ENCODE peak calls at places on chromosomes 3 and 15, in ten cellular contexts. S is colonic mucosa; Z is Panc1; T is mesothelial cell of epicardium; G is PC-3; L is naive thymus-derived CD8-positive, alpha-beta T cell; H is stimulated activated CD8-positive, alpha-beta memory T cell treated with anti-CD3 and anti-CD28 coated beads, Interleukin-15, amount 100 ng/mL, for 1 hour; Y is lower lobe of right lung; Q is activated T-cell treated with anti-CD3 and anti-CD28 coated beads for 1 hour; M is uterus. E is an unnamed sample.

GRCh38 chr3:7630925-7631324 is 770.0 kb downstream of the GRM7 start:
- DNase-seq in H (no peak), Z (no peak), S (peak; percentile 19), G (no peak), L (no peak), T (peak; percentile 43), M (no peak), Q (no peak), Y (peak; percentile 48), E (no peak)

GRCh38 chr3:123392368-123392767 is 56.5 kb downstream of the ADCY5 start:
- DNase-seq in H (no peak), Z (no peak), Y (no peak), T (no peak), Q (no peak), S (no peak), M (no peak), L (no peak), G (no peak), E (no peak)

GRCh38 chr15:62835351-62835750 is 207.2 kb upstream of the TPM1 start:
- DNase-seq in Q (no peak), M (no peak), Z (no peak), S (no peak), L (no peak), T (no peak), H (no peak), Y (no peak), G (no peak), E (no peak)

GRCh38 chr3:45773044-45773443 is 23.3 kb downstream of the SLC6A20 start:
- DNase-seq in Z (no peak), Y (no peak), S (peak; percentile 51), M (no peak), L (no peak), T (peak; percentile 14), G (no peak), H (no peak), Q (no peak), E (no peak)

GRCh38 chr3:34212671-34213070 is 414.2 kb downstream of the PDCD6IP start:
- DNase-seq in S (no peak), G (no peak), Q (no peak), Z (no peak), H (no peak), Y (no peak), M (no peak), L (no peak), T (no peak), E (no peak)

GRCh38 chr3:178263236-178263916 is 272.9 kb upstream of the KCNMB2 start:
- DNase-seq in Q (no peak), G (no peak), Y (no peak), S (no peak), M (no peak), L (no peak), Z (no peak), T (no peak), H (no peak), E (no peak)

GRCh38 chr3:56790016-56790950 is 11.5 kb downstream of the ARHGEF3 start:
- DNase-seq in Y (no peak), S (no peak), G (no peak), M (no peak), Z (no peak), Q (no peak), T (no peak), H (no peak), L (peak; percentile 27), E (no peak)

GRCh38 chr3:195416795-195417194 is 26.0 kb downstream of the ACAP2 start:
- DNase-seq in G (peak; percentile 61), H (no peak), M (no peak), Y (no peak), T (no peak), L (no peak), Q (no peak), S (no peak), Z (no peak), E (no peak)

GRCh38 chr3:52245322-52246263 is at the start of gene PPM1M:
- DNase-seq in S (peak; percentile 46), G (peak; percentile 62), T (peak; percentile 75), Z (no peak), L (peak; percentile 52), M (peak; percentile 55), Q (peak; percentile 44), H (no peak), Y (peak; percentile 73), E (no peak)

GRCh38 chr3:46110701-46111493 is 83.6 kb upstream of the XCR1 start:
- DNase-seq in H (no peak), T (no peak), L (no peak), M (no peak), Y (no peak), Q (no peak), G (peak; percentile 98), S (peak; percentile 67), Z (no peak), E (peak; percentile 4)

GRCh38 chr3:158167737-158168469 is 58.0 kb downstream of the RSRC1 start:
- DNase-seq in L (no peak), G (peak; percentile 90), Z (peak; percentile 88), M (no peak), Q (no peak), T (no peak), H (no peak), S (no peak), Y (no peak), E (no peak)

GRCh38 chr3:84510007-84510406 is 448.8 kb upstream of the CADM2 start:
- DNase-seq in Y (no peak), Q (no peak), S (no peak), L (no peak), T (no peak), H (no peak), G (no peak), Z (no peak), M (no peak), E (no peak)

GRCh38 chr3:30141178-30141581 is 465.2 kb upstream of the TGFBR2 start:
- DNase-seq in G (no peak), Z (no peak), Y (no peak), S (no peak), H (no peak), M (peak; percentile 20), T (no peak), L (no peak), Q (no peak), E (no peak)

GRCh38 chr3:46006646-46007045 is 11.0 kb upstream of the FYCO1 start:
- DNase-seq in Z (no peak), T (no peak), Q (no peak), G (peak; percentile 80), L (no peak), Y (no peak), S (no peak), M (no peak), H (no peak), E (no peak)

GRCh38 chr3:21024563-21024962 is 726.4 kb downstream of the ZNF385D start:
- DNase-seq in S (no peak), Y (no peak), H (no peak), M (no peak), G (no peak), L (no peak), Q (no peak), T (no peak), Z (no peak), E (no peak)

GRCh38 chr15:91853501-91853967 is at the start of gene SLCO3A1:
- DNase-seq in S (peak; percentile 75), Q (peak; percentile 62), Y (peak; percentile 90), G (no peak), Z (no peak), L (peak; percentile 40), M (peak; percentile 77), T (peak; percentile 61), H (peak; percentile 50), E (no peak)

GRCh38 chr15:83404143-83404542 is 43.0 kb upstream of the SH3GL3 start:
- DNase-seq in Y (no peak), H (no peak), Z (no peak), T (no peak), G (no peak), L (no peak), S (no peak), Q (no peak), M (no peak), E (no peak)

GRCh38 chr3:126466886-126467610 is 8.6 kb downstream of the ZXDC start:
- DNase-seq in Z (no peak), L (no peak), Y (no peak), Q (no peak), T (no peak), M (peak; percentile 4), S (no peak), H (no peak), G (no peak), E (no peak)

GRCh38 chr3:145817870-145818483 is 343.0 kb downstream of the PLOD2 start:
- DNase-seq in M (no peak), Z (no peak), H (no peak), S (no peak), T (no peak), L (no peak), Y (no peak), G (no peak), Q (no peak), E (no peak)

GRCh38 chr3:156659260-156659659 is 15.1 kb upstream of the TIPARP start:
- DNase-seq in Q (no peak), M (no peak), Y (no peak), H (no peak), T (no peak), L (no peak), S (no peak), Z (no peak), G (no peak), E (no peak)

GRCh38 chr3:42055291-42055690 is 35.9 kb upstream of the TRAK1 start:
- DNase-seq in H (no peak), L (no peak), Z (no peak), T (no peak), Y (no peak), M (no peak), Q (no peak), G (peak; percentile 43), S (no peak), E (no peak)

GRCh38 chr3:107524214-107525100 is 1.7 kb downstream of the BBX start:
- DNase-seq in Q (peak; percentile 26), T (peak; percentile 46), Y (peak; percentile 66), H (no peak), Z (no peak), M (peak; percentile 58), L (peak; percentile 14), G (peak; percentile 63), S (peak; percentile 61), E (no peak)

GRCh38 chr3:27376109-27376772 is 7.1 kb upstream of the NEK10 start:
- DNase-seq in G (no peak), Q (no peak), S (no peak), T (no peak), L (no peak), Y (no peak), H (no peak), M (no peak), Z (no peak), E (no peak)

GRCh38 chr15:52362497-52362896 is 66.9 kb upstream of the MYO5C start:
- DNase-seq in T (no peak), H (no peak), Q (no peak), Z (no peak), G (no peak), S (no peak), Y (no peak), L (no peak), M (no peak), E (no peak)

GRCh38 chr3:190121061-190121765 is 516 bp upstream of the P3H2 start:
- DNase-seq in L (no peak), H (no peak), Z (peak; percentile 73), T (no peak), Q (no peak), M (no peak), G (no peak), Y (no peak), S (no peak), E (no peak)

GRCh38 chr3:129608087-129608935 is 1.8 kb upstream of the PLXND1 start:
- DNase-seq in H (no peak), G (peak; percentile 6), L (no peak), Q (no peak), Z (no peak), T (no peak), M (no peak), Y (no peak), S (no peak), E (no peak)

GRCh38 chr15:52794665-52795463 is 4.7 kb upstream of the ONECUT1 start:
- DNase-seq in Y (no peak), L (no peak), G (no peak), Z (no peak), S (no peak), T (no peak), M (no peak), Q (no peak), H (no peak), E (no peak)

GRCh38 chr3:108838411-108838810 is 15.8 kb downstream of the TRAT1 start:
- DNase-seq in M (no peak), G (no peak), S (no peak), Y (no peak), L (no peak), H (no peak), Q (no peak), Z (no peak), T (no peak), E (no peak)

E was measured in NCI-H1048.